ENCODE peak calls at places on chromosomes 7 and 10, in five cellular contexts. Q is Calu3, D is pancreas, B is GM23338, J is lower leg skin. K is an unnamed sample.

GRCh38 chr10:70132098-70133029 is at the start of gene AIFM2:
- DNase-seq in Q (peak; percentile 87), D (peak; percentile 90), B (peak; percentile 91), J (peak; percentile 96), K (no peak)

GRCh38 chr7:96503597-96503996 is 181.7 kb upstream of the SLC25A13 start:
- DNase-seq in Q (no peak), D (no peak), B (no peak), J (no peak), K (no peak)

GRCh38 chr7:139321071-139321745 is 19.9 kb upstream of the FMC1 start:
- DNase-seq in Q (no peak), D (no peak), B (peak; percentile 75), J (no peak), K (no peak)

GRCh38 chr7:155408657-155409586 is 49.0 kb upstream of the EN2 start:
- DNase-seq in Q (no peak), D (no peak), B (peak; percentile 37), J (no peak), K (no peak)

GRCh38 chr7:9488555-9488954 is 1055.1 kb downstream of the NXPH1 start:
- DNase-seq in Q (no peak), D (no peak), B (no peak), J (no peak), K (no peak)

GRCh38 chr7:23530901-23531793 is 634 bp downstream of the TRA2A start:
- DNase-seq in Q (peak; percentile 65), D (peak; percentile 77), B (peak; percentile 76), J (peak; percentile 90), K (no peak)

GRCh38 chr7:66859794-66860645 is 61.0 kb upstream of the TMEM248 start:
- DNase-seq in Q (no peak), D (no peak), B (peak; percentile 26), J (peak; percentile 56), K (no peak)

GRCh38 chr7:120725376-120726039 is 132.4 kb downstream of the TSPAN12 start:
- DNase-seq in Q (no peak), D (no peak), B (peak; percentile 82), J (no peak), K (no peak)

GRCh38 chr10:81696609-81697388 is 178.2 kb upstream of the NRG3 start:
- DNase-seq in Q (no peak), D (no peak), B (peak; percentile 68), J (no peak), K (no peak)

GRCh38 chr10:101031796-101032636 is 982 bp downstream of the SFXN3 start:
- DNase-seq in Q (peak; percentile 49), D (peak; percentile 89), B (peak; percentile 84), J (peak; percentile 97), K (no peak)

GRCh38 chr7:55177589-55178261 is 158.9 kb downstream of the EGFR start:
- DNase-seq in Q (no peak), D (no peak), B (no peak), J (no peak), K (no peak)

GRCh38 chr7:149680316-149681025 is 92.9 kb downstream of the ZNF467 start:
- DNase-seq in Q (no peak), D (no peak), B (no peak), J (no peak), K (no peak)

GRCh38 chr7:125383324-125383723 is 453.7 kb upstream of the POT1 start:
- DNase-seq in Q (no peak), D (no peak), B (peak; percentile 52), J (no peak), K (no peak)

GRCh38 chr7:83204715-83205114 is 42.0 kb upstream of the PCLO start:
- DNase-seq in Q (no peak), D (no peak), B (no peak), J (no peak), K (no peak)

GRCh38 chr7:27345964-27346363 is 103.4 kb downstream of the EVX1 start:
- DNase-seq in Q (no peak), D (no peak), B (no peak), J (no peak), K (no peak)

GRCh38 chr7:135406908-135407307 is 103.0 kb downstream of the CNOT4 start:
- DNase-seq in Q (no peak), D (no peak), B (no peak), J (no peak), K (no peak)

GRCh38 chr10:481636-482035 is 207.8 kb downstream of the DIP2C start:
- DNase-seq in Q (no peak), D (no peak), B (no peak), J (peak; percentile 84), K (peak; percentile 87)

GRCh38 chr10:123781956-123782500 is 109.6 kb downstream of the CPXM2 start:
- DNase-seq in Q (no peak), D (no peak), B (peak; percentile 18), J (no peak), K (no peak)

GRCh38 chr7:93185303-93186027 is 37.3 kb upstream of the SAMD9L start:
- DNase-seq in Q (no peak), D (no peak), B (no peak), J (no peak), K (no peak)

GRCh38 chr10:113524120-113524519 is 28.7 kb upstream of the HABP2 start:
- DNase-seq in Q (no peak), D (no peak), B (peak; percentile 62), J (peak; percentile 20), K (no peak)

GRCh38 chr10:86363184-86363832 is 3.3 kb downstream of the GRID1 start:
- DNase-seq in Q (peak; percentile 62), D (peak; percentile 81), B (peak; percentile 81), J (peak; percentile 85), K (peak; percentile 92)

GRCh38 chr7:43700059-43700501 is 29.2 kb downstream of the COA1 start:
- DNase-seq in Q (no peak), D (no peak), B (peak; percentile 43), J (no peak), K (no peak)

GRCh38 chr10:18102404-18102803 is 37.8 kb upstream of the CACNB2 start:
- DNase-seq in Q (no peak), D (no peak), B (no peak), J (no peak), K (no peak)

GRCh38 chr10:1513221-1513620 is 224.1 kb downstream of the ADARB2 start:
- DNase-seq in Q (no peak), D (no peak), B (no peak), J (peak; percentile 72), K (no peak)

GRCh38 chr10:124744047-124744687 is at the start of gene FAM53B:
- DNase-seq in Q (peak; percentile 82), D (peak; percentile 92), B (peak; percentile 87), J (peak; percentile 95), K (no peak)

GRCh38 chr7:37832194-37832593 is 16.2 kb upstream of the NME8 start:
- DNase-seq in Q (peak; percentile 37), D (peak; percentile 42), B (no peak), J (peak; percentile 92), K (no peak)

GRCh38 chr10:31808258-31809218 is 120.1 kb downstream of the ARHGAP12 start:
- DNase-seq in Q (no peak), D (no peak), B (peak; percentile 47), J (no peak), K (no peak)

GRCh38 chr7:55055479-55055878 is 36.7 kb downstream of the EGFR start:
- DNase-seq in Q (no peak), D (no peak), B (no peak), J (no peak), K (no peak)

DNA sequence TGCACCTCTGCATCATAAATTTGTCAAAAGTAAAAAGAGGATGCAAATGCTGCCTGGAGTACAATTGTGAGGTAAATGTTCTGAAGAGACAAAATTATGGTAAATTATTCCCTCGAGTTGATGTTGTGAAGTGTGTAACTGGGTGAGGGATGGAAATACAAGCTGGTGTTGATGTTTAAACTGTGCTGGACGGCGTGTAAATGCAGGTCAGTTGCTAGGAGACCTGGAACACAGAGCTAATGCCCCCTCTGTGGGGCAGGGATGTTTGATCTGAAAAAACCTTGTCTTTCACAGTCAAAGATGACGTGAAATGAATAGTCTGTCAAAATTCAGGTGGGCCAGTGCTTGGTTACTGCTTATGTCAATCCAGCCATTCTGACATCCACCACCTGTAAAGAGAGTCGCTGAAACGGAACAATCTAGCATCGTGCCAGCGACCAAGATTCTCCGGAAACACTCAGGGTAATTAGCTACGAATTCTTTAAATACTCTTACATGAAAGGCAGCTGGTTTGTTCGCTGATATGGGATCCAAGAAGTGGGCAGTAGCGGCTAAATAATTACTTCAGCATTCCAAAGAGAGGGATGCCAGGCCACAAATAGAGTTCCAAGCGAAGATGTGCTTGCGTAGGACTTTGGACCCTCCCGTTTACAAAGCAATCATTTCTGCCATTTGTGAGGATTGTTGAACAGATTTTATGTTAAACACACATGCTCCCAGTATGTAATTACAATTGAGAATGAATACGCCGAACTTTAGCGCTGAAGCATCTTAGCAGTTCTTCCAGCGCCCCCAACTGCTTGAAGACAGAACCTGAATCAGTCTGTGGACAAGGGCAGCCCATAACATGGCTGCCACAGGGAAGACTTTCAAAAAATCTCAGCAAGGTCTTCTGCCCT is 7.4 kb upstream of the ASB4 start:
- DNase-seq in Q (peak; percentile 17), D (no peak), B (peak; percentile 71), J (no peak), K (no peak)
- TF ChIP-seq CTCF in Q (no peak), D (no peak), B (peak; percentile 66), J (no peak), K (peak; percentile 60)

DNA sequence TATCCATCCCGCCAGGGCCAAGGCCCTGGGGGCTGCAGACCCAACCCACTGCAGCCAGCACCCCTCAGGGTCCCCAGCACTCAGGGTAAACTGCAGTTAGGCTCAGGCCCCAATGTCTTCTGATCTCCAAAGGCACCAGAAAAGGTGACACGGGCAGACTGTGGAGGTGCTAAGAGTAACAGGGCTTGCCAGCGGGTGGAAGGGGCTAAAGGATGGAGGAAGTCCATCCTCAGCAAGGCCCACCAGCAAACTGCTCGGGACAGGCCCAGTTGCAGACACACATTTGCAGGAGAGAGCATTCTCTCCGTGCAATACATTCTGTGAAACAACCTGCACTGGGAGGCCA is 95.6 kb upstream of the DDC start:
- DNase-seq in Q (no peak), D (no peak), B (no peak), J (no peak), K (no peak)
- TF ChIP-seq CTCF in Q (no peak), D (no peak), B (no peak), J (no peak), K (no peak)

DNA sequence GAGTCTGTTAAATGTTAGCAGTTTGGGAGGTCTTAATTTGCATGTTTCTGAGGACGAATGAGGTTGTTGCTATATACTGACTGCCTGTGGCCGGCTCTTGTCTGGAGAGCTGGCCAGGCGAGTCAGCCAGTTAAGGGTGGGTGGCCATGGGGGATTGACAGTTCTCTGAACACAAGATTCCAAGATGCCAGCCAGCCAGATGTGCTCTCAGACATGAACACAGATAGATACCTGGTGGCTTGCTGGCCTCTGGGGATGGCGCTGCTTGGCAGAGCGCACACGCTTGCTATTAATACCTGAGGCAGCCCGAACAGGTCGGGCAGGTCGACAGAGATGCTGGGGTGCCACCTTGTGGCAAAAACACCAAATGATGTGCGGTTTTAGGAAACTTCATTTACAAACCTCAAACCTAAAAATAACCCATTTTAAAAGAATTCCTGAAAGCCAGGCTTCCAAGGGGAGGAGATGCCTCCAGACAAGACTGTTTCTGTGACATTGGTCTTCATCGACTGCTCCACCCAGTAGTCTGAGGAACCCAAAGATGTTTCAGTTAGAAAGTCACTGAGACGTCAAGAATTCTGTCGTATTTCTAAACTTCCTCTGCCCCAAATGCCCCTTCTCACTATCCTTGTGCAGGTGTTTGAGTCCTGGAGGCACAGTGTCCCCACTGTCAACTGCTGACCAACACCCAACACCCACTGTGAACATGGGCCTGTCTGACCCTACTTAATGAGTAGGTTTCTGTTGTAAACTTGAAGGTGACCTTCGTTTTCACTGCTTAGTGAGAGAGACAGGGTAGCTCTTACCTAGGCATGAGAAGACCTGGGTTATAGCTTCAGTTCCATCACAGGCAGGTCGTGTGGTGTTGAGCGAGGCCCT is 123.4 kb downstream of the NT5C2 start:
- DNase-seq in Q (peak; percentile 69), D (peak; percentile 82), B (peak; percentile 88), J (peak; percentile 90), K (no peak)
- TF ChIP-seq CTCF in Q (peak; percentile 71), D (peak; percentile 32), B (peak; percentile 88), J (no peak), K (peak; percentile 96)

GRCh38 chr10:106175760-106176377 is 988.6 kb downstream of the SORCS1 start:
- DNase-seq in Q (no peak), D (no peak), B (peak; percentile 45), J (no peak), K (no peak)
- TF ChIP-seq CTCF in Q (no peak), D (peak; percentile 15), B (peak; percentile 77), J (no peak), K (peak; percentile 83)

K was measured in chondrocyte.